ENCODE peak calls at places on chromosomes 3 and 15, in nine cellular contexts. U is T1000, C is SW480, P is lung, J is M059J, I is pons, T is neuronal stem cell, D is B cell, Y is germinal center. S is an unnamed sample.

GRCh38 chr15:85312925-85313324 is 67.5 kb upstream of the AKAP13 start:
- DNase-seq in T (no peak), D (no peak), Y (no peak), J (peak; percentile 56), C (peak; percentile 21), U (no peak), P (no peak), I (no peak), S (peak; percentile 87)

GRCh38 chr3:134449951-134450350 is 35.8 kb downstream of the ANAPC13 start:
- DNase-seq in I (no peak), J (no peak), U (no peak), P (no peak), C (no peak), Y (no peak), T (no peak), D (no peak), S (no peak)

GRCh38 chr3:192303235-192303634 is 424.1 kb downstream of the FGF12 start:
- DNase-seq in C (no peak), Y (no peak), U (no peak), D (no peak), T (peak; percentile 4), J (no peak), I (peak; percentile 23), P (no peak), S (no peak)

GRCh38 chr3:141093971-141094401 is 42.8 kb downstream of the SPSB4 start:
- DNase-seq in J (peak; percentile 49), T (no peak), I (no peak), U (no peak), P (no peak), Y (no peak), D (no peak), C (no peak), S (no peak)

GRCh38 chr3:157921271-157921670 is 184.9 kb downstream of the SHOX2 start:
- DNase-seq in Y (no peak), P (no peak), I (no peak), U (no peak), C (no peak), D (no peak), J (no peak), T (no peak), S (no peak)

GRCh38 chr15:30985081-30985531 is 6.3 kb downstream of the MTMR10 start:
- DNase-seq in T (no peak), J (peak; percentile 34), U (no peak), D (no peak), Y (no peak), P (no peak), C (no peak), I (peak; percentile 82), S (no peak)

GRCh38 chr3:13347390-13347966 is 72.6 kb downstream of the NUP210 start:
- DNase-seq in Y (no peak), C (no peak), J (no peak), U (no peak), T (no peak), D (no peak), I (no peak), P (no peak), S (peak; percentile 65)

GRCh38 chr15:44009056-44009455 is 182.3 kb downstream of the WDR76 start:
- DNase-seq in Y (no peak), J (peak; percentile 70), T (no peak), D (no peak), C (peak; percentile 8), U (no peak), I (no peak), P (no peak), S (no peak)

GRCh38 chr3:52120576-52121458 is 33.4 kb downstream of the POC1A start:
- DNase-seq in I (no peak), Y (no peak), D (no peak), J (no peak), P (no peak), U (no peak), C (no peak), T (no peak), S (no peak)

GRCh38 chr3:117540583-117540982 is 831.0 kb downstream of the TUSC7 start:
- DNase-seq in P (no peak), I (no peak), J (peak; percentile 15), T (no peak), C (no peak), Y (no peak), D (no peak), U (no peak), S (no peak)

GRCh38 chr15:47358876-47359275 is 358.4 kb upstream of the SEMA6D start:
- DNase-seq in Y (no peak), J (no peak), P (no peak), D (no peak), I (no peak), U (no peak), C (no peak), T (no peak), S (no peak)

GRCh38 chr15:60590935-60591490 is 112.1 kb upstream of the ICE2 start:
- DNase-seq in C (peak; percentile 57), U (no peak), T (peak; percentile 47), J (peak; percentile 7), P (peak; percentile 42), I (no peak), Y (peak; percentile 25), D (no peak), S (no peak)

GRCh38 chr3:48129921-48130320 is 58.3 kb downstream of the CDC25A start:
- DNase-seq in D (no peak), C (no peak), J (peak; percentile 49), T (no peak), U (no peak), P (no peak), I (no peak), Y (no peak), S (no peak)

GRCh38 chr3:73520931-73521461 is 103.7 kb downstream of the PDZRN3 start:
- DNase-seq in P (no peak), J (no peak), U (no peak), D (no peak), C (no peak), Y (no peak), T (no peak), I (peak; percentile 29), S (no peak)

GRCh38 chr15:38072007-38072506 is 137.6 kb downstream of the TMCO5A start:
- DNase-seq in P (no peak), Y (peak; percentile 14), T (no peak), J (no peak), C (no peak), D (no peak), U (no peak), I (no peak), S (no peak)

S was measured in smooth muscle cell of the brain vasculature.